ENCODE peak calls at places on chromosome 9, in four cellular contexts. Q is AG09309, A is GM23248, T is foreskin fibroblast. E is an unnamed sample.

GRCh38 chr9:111078391-111079038 is 40.2 kb upstream of the LPAR1 start:
- DNase-seq in A (peak; percentile 12), Q (no peak), T (no peak), E (no peak)

GRCh38 chr9:126470251-126470993 is 143.3 kb upstream of the LMX1B start:
- DNase-seq in Q (no peak), A (peak; percentile 49), T (no peak), E (peak; percentile 31)

GRCh38 chr9:115691097-115691496 is 462.5 kb upstream of the PAPPA start:
- DNase-seq in Q (peak; percentile 98), T (peak; percentile 96), A (peak; percentile 98), E (no peak)

GRCh38 chr9:19732570-19732969 is 56.3 kb downstream of the SLC24A2 start:
- DNase-seq in T (no peak), Q (no peak), A (no peak), E (no peak)

GRCh38 chr9:18297532-18297872 is 176.5 kb upstream of the ADAMTSL1 start:
- DNase-seq in A (no peak), T (no peak), Q (no peak), E (no peak)

GRCh38 chr9:87387351-87388055 is 110.2 kb upstream of the DAPK1 start:
- DNase-seq in Q (no peak), T (no peak), A (peak; percentile 5), E (no peak)

GRCh38 chr9:120891255-120891954 is 14.4 kb upstream of the PHF19 start:
- DNase-seq in Q (no peak), A (no peak), T (no peak), E (peak; percentile 56)

GRCh38 chr9:70959366-70959765 is 162.1 kb downstream of the TRPM3 start:
- DNase-seq in Q (no peak), T (no peak), A (no peak), E (no peak)

GRCh38 chr9:120319452-120319851 is 260.5 kb downstream of the CDK5RAP2 start:
- DNase-seq in T (no peak), Q (no peak), A (no peak), E (no peak)

GRCh38 chr9:20591223-20591622 is 31.1 kb downstream of the MLLT3 start:
- DNase-seq in Q (no peak), T (peak; percentile 39), A (peak; percentile 10), E (no peak)

GRCh38 chr9:13026956-13027355 is 252.1 kb downstream of the LURAP1L start:
- DNase-seq in A (no peak), Q (no peak), T (no peak), E (no peak)

GRCh38 chr9:124399323-124399962 is 15.8 kb downstream of the PSMB7 start:
- DNase-seq in Q (no peak), T (peak; percentile 74), A (peak; percentile 82), E (no peak)

DNA sequence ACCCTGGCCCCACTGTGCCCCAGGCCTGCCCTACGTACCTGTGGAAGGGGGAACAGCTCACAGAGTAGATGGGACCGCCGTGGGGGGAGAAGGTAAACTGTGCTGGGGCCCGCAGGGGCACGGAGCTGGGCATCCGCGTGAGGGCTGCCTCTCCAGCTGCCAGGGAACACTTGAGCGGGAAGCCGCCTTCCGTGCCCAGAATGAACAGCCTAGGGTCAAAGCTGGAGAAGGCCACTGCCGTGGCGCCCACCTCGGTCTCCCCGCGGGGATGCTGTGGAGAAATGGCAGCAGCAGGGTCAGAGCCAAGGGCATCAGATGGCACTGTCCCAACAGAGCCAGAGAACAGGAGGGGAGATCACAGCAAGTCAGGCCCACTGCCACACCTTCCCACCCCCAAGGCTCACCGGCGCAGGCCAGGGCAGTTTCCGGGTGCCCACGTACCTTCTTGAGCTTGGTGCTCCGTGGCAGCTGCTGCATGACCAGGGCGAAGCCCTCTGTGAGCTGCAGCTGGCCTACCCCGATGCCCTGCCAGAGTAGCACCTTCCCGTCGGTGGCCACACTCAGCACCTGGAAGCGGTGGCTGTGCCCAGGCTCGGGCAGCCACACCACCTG is 21.9 kb downstream of the DYNC2I2 start:
- DNase-seq in T (no peak), A (no peak), Q (no peak), E (no peak)
- H3K4me3 ChIP-seq in T (no peak overlapping the region), A (no peak overlapping the region), Q (no peak overlapping the region), E (no peak overlapping the region)

GRCh38 chr9:85940832-85941616 is at the start of gene NAA35:
- DNase-seq in T (peak; percentile 99), A (peak; percentile 99), Q (peak; percentile 88), E (peak; percentile 99)
- H3K4me3 ChIP-seq in T (peak within 1 kb of the TSS; percentile 98), A (peak within 1 kb of the TSS; percentile 95), Q (peak within 1 kb of the TSS; percentile 92), E (peak within 1 kb of the TSS; percentile 96)

GRCh38 chr9:36166150-36166927 is 2.8 kb upstream of the CCIN start:
- DNase-seq in T (peak; percentile 94), Q (no peak), A (peak; percentile 92), E (peak; percentile 78)
- H3K4me3 ChIP-seq in T (peak overlapping the region; percentile 59), Q (peak overlapping the region; percentile 50), A (peak overlapping the region; percentile 79), E (peak overlapping the region; percentile 52)

GRCh38 chr9:36501727-36502126 is 71.0 kb upstream of the MELK start:
- DNase-seq in T (no peak), A (no peak), Q (no peak), E (no peak)
- H3K4me3 ChIP-seq in T (no peak overlapping the region), A (no peak overlapping the region), Q (no peak overlapping the region), E (no peak overlapping the region)

GRCh38 chr9:38067611-38067891 is 1.5 kb downstream of the SHB start:
- DNase-seq in Q (no peak), A (peak; percentile 61), T (peak; percentile 56), E (no peak)

GRCh38 chr9:38068616-38068865 is 486 bp downstream of the SHB start:
- DNase-seq in A (peak; percentile 82), T (peak; percentile 81), Q (no peak), E (no peak)

GRCh38 chr9:38067892-38068615 is 973 bp downstream of the SHB start:
- DNase-seq in Q (no peak), A (peak; percentile 53), T (peak; percentile 51), E (no peak)

GRCh38 chr9:38066167-38066906 is 2.7 kb downstream of the SHB start:
- DNase-seq in Q (no peak), A (peak; percentile 36), T (no peak), E (no peak)

DNA sequence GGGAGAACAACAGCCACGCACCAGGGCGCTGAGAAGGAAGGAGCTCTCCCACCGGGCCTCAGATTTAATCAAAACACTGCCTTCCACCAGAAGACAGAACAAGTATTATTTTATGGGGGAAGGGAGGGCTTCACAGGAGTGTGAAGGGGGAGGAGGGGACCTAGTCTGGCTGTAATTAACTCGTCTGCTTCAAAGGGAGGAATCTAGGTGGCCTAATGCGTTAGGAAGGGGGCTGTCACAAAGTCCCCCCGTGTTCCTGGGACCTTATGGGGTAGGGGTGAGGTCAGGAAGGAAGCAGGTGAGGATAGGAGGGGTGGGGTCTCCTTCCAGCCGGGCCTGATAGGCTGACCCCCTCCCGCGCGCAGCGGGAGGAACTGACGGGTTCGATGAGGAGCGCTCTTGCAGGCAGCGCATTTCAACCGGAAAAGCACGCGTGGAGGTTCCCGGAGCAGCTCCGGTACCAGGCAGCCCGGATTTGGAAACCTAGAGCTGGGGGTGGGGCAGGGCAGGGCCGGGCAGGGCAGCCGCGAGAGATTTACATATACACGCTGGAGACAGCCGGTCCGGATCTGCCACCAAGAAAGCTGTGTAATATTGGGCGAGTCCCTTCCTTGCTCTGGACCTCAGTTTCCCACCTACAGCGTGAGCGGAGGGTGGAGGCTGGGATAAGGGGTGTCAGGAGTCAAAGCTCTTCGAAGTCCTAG is 2.0 kb downstream of the SHB start:
- DNase-seq in Q (no peak), T (peak; percentile 73), A (peak; percentile 63), E (no peak)
- H3K4me3 ChIP-seq in Q (peak overlapping the region; percentile 98), T (peak overlapping the region; percentile 97), A (peak overlapping the region; percentile 99), E (peak overlapping the region; percentile 76)

DNA sequence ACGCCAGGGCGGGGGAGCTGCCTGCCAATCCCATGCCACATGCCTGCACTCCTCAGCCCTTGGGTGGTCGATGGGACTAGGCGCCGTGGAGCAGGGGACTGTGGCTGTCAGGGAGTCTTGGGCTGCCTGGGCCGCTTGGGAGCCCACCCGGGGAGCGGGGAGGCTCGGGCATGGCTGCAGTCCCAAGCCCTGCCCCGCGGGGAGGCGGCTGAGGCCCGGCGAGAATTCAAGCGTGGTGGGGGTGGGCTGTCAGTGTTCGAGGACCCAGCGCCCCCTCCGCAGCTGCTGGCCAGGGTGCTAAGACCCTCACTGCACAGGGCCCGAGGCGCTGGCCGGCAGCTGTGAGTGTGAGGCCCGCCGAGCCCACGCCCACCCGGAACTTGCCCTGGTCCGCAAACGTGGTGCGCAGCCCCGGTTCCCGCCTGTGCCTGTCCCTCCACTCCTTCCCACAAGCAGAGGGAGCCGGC is 83.2 kb upstream of the DMRTA1 start:
- DNase-seq in Q (no peak), T (no peak), A (no peak), E (no peak)
- H3K4me3 ChIP-seq in Q (no peak overlapping the region), T (no peak overlapping the region), A (no peak overlapping the region), E (no peak overlapping the region)

DNA sequence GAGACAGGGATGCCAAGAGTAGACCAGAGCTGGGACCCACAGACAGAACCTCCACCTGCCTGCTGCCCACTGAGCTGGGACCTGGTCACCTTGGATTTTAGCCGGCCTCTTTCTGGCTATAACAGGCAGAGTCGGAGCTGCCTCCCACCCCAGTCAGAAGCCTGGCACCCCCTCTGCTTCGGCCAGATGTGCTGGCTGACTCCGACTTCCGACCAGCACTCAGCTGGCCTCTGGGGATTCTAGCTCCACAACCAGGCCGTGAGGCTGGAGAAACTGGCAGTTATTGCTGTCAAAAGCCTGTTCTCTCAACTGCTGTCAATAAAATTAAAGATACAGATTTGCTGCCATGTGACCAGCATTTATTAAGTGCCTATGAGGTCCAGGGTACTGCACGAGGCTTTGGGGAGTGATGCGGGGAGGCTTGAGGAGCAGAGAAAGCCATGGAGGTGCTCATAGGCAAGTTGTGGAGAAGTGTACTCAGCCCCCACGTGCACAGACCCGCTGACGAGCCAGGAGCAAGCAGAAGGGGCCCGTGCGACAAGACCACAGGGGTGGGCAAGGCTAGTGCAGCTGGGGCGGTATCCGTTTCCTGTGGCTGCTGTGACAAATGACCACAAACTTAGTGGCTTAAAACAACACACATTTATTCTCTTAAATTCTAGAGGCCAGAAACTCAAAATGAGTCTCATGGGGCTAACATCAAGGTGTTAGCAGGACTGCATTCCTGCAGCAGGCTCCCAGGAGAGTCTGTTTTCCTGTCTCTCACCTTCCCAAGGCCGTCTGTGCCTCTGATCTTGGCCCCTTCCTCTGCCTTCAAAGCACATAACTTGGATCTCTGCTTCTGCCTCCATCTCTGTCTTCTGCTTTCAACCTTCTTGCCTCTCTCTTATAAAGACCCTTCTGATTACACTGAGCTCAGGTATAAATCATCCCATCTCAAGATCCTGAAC is 13.1 kb downstream of the GFI1B start:
- DNase-seq in A (no peak), T (no peak), Q (no peak), E (no peak)
- H3K4me3 ChIP-seq in A (no peak overlapping the region), T (no peak overlapping the region), Q (no peak overlapping the region), E (no peak overlapping the region)